ENCODE peak calls at places on chromosomes 7 and 10, in ten cellular contexts. U is vagina, B is HCT116, S is IMR-90, R is ovary, J is uterus, G is tibial nerve, N is heart left ventricle, H is suprapubic skin, X is endothelial cell of umbilical vein. Z is an unnamed sample.

GRCh38 chr10:95741807-95742528 is 14.0 kb upstream of the ENTPD1 start:
- DNase-seq in U (no peak), B (no peak), S (peak), R (no peak), J (no peak), G (no peak), N (peak), H (no peak), X (peak), Z (peak)

GRCh38 chr10:73742454-73742734 is 1.8 kb upstream of the SEC24C start:
- DNase-seq in U (no peak), B (no peak), S (no peak), R (no peak), J (no peak), G (no peak), N (no peak), H (no peak), X (no peak), Z (no peak)

GRCh38 chr10:125284875-125285597 is 124.7 kb upstream of the CTBP2 start:
- DNase-seq in U (no peak), B (peak), S (peak), R (no peak), J (no peak), G (no peak), N (no peak), H (no peak), X (no peak), Z (no peak)

GRCh38 chr10:14873090-14873760 is 5.4 kb upstream of the SUV39H2 start:
- DNase-seq in U (no peak), B (no peak), S (peak), R (no peak), J (no peak), G (no peak), N (no peak), H (no peak), X (peak), Z (no peak)

GRCh38 chr7:91046322-91047088 is 217.7 kb upstream of the FZD1 start:
- DNase-seq in U (no peak), B (no peak), S (peak), R (no peak), J (no peak), G (no peak), N (no peak), H (no peak), X (peak), Z (no peak)

GRCh38 chr7:87046456-87046855 is 13.0 kb downstream of the ELAPOR2 start:
- DNase-seq in U (no peak), B (no peak), S (no peak), R (no peak), J (no peak), G (no peak), N (no peak), H (no peak), X (no peak), Z (no peak)

GRCh38 chr7:77348371-77348813 is 67.8 kb downstream of the GSAP start:
- DNase-seq in U (no peak), B (no peak), S (peak), R (peak), J (peak), G (no peak), N (peak), H (no peak), X (peak), Z (no peak)

GRCh38 chr10:28730031-28730778 is 52.9 kb downstream of the BAMBI start:
- DNase-seq in U (no peak), B (no peak), S (peak), R (no peak), J (no peak), G (no peak), N (no peak), H (no peak), X (no peak), Z (no peak)

GRCh38 chr10:8487346-8487745 is 432.9 kb downstream of the GATA3 start:
- DNase-seq in U (no peak), B (no peak), S (no peak), R (no peak), J (no peak), G (no peak), N (no peak), H (no peak), X (no peak), Z (no peak)

DNA sequence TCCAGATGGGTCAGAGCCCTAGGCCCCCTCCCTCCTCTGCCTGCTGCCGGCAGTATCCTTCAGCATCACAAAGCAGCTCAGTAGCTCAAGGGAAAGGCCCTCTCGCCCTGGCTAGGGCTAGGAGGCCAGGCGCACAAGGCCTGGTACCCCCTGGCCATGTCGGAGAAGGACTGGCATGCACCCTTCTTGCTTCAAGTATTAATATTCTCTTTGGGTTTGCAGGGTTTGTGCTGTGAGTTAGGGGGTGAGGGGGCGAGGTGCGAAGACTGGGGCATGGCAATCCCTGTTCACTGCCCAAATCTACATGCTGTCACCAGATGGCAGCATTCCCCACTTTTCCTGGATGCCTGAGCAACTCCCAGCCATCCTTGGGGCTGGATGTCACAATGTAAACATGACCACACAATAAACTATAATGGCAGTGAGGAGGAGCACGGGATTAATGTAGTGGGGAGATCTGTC is 105.2 kb downstream of the NEURL1 start:
- DNase-seq in U (no peak), B (peak), S (peak), R (peak), J (peak), G (peak), N (no peak), H (no peak), X (peak), Z (peak)
- H3K27ac ChIP-seq in U (peak), B (no peak), S (no peak), R (no peak), J (peak), G (peak), N (no peak), H (no peak), X (no peak), Z (no peak)

DNA sequence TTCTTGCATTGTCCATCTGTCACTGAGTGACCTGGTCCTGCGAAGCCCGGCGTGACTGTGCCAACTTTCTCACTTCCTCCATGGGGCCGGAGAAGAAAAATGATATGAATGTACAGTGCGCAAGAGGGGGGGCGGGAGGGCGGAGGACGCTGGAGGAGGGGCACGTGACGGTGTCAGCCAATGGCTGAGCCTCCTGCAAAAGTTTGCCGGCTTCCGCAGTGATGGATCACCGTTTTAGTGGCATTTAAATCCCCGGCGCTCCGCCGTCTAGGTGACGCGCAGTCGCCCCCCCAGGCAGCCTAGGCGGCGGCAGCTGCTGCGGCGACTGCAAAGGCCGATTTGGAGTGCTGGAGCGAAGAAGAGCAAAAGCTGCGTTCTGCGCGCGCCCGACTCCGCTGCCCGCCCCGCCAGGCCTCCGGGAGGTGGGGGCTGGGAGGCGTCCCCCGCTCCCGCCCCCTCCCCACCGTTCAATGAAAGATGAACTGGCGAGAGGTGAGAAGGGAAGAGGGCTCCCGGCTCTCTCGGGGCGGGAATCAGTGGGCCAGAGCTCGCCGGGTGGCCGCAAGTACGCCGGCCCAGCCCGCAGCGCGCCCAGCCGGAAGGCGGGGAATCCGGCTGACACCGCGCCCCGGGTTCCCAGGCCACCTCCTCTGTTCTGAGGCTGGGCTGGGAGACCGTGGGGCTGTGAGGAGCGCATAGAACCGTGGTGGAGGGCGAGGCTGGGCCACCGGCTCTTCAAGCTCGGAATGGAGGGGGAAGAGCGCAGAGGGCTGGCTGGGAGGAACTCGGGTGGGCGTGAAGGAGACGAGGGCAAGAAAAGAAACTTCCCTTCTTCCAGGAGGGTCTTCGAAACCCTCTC is at the start of gene HOXA1:
- DNase-seq in U (no peak), B (peak), S (peak), R (peak), J (peak), G (peak), N (peak), H (no peak), X (peak), Z (peak)
- TF ChIP-seq POLR2A in U (no peak), B (no peak), S (peak), R (no peak), J (peak), G (peak), N (no peak), H (no peak), X (peak), Z (peak)

DNA sequence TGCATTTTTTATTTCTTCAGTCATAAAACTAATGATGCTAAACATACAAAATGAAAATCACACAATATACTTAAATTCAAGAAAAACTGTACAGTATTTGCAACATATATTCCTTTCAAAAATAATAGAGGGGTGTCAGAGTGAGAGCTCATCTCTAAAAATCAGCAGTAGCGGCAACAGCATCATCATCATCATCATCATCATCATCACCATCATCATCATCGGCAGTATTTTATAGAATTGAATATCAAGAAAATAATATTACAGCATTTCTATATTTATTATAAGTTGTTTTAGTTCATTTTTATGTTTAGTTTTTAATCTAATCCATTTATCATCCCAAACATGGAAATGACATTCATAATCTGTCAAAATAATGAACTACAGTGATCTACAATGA is 67.4 kb upstream of the PPP1R3A start:
- DNase-seq in U (no peak), B (no peak), S (no peak), R (no peak), J (no peak), G (no peak), N (no peak), H (no peak), X (no peak), Z (no peak)
- H3K27ac ChIP-seq in U (no peak), B (no peak), S (no peak), R (no peak), J (no peak), G (no peak), N (no peak), H (no peak), X (no peak), Z (no peak)

GRCh38 chr7:44801890-44802289 is 5.4 kb downstream of the PPIA start:
- DNase-seq in U (no peak), B (no peak), S (peak), R (no peak), J (no peak), G (no peak), N (no peak), H (no peak), X (no peak), Z (no peak)
- TF ChIP-seq POLR2A in U (no peak), B (no peak), S (no peak), R (no peak), J (no peak), G (no peak), N (no peak), H (no peak), X (peak), Z (no peak)

GRCh38 chr7:55140981-55141278 is 122.1 kb downstream of the EGFR start:
- DNase-seq in U (no peak), B (no peak), S (no peak), R (no peak), J (no peak), G (no peak), N (no peak), H (no peak), X (no peak), Z (no peak)
- H3K27ac ChIP-seq in U (peak), B (no peak), S (peak), R (no peak), J (no peak), G (no peak), N (no peak), H (peak), X (no peak), Z (no peak)

GRCh38 chr7:139915864-139916716 is 87.0 kb downstream of the TBXAS1 start:
- DNase-seq in U (peak), B (peak), S (peak), R (peak), J (peak), G (peak), N (peak), H (no peak), X (peak), Z (peak)
- TF ChIP-seq POLR2A in U (no peak), B (no peak), S (no peak), R (no peak), J (no peak), G (no peak), N (no peak), H (no peak), X (no peak), Z (no peak)

GRCh38 chr10:97577701-97578100 is 5.1 kb downstream of the ANKRD2 start:
- DNase-seq in U (no peak), B (no peak), S (no peak), R (peak), J (no peak), G (no peak), N (no peak), H (no peak), X (no peak), Z (no peak)
- H3K27ac ChIP-seq in U (no peak), B (no peak), S (no peak), R (no peak), J (no peak), G (no peak), N (no peak), H (no peak), X (no peak), Z (no peak)

GRCh38 chr10:17617031-17617911 is at the start of gene HACD1:
- DNase-seq in U (no peak), B (peak), S (peak), R (peak), J (peak), G (peak), N (peak), H (peak), X (peak), Z (peak)
- TF ChIP-seq POLR2A in U (no peak), B (peak), S (peak), R (no peak), J (peak), G (no peak), N (no peak), H (no peak), X (peak), Z (peak)

GRCh38 chr10:88236121-88236743 is 346.9 kb downstream of the RNLS start:
- DNase-seq in U (no peak), B (no peak), S (no peak), R (no peak), J (no peak), G (no peak), N (no peak), H (no peak), X (peak), Z (no peak)

GRCh38 chr10:88232978-88233537 is 350.1 kb downstream of the RNLS start:
- DNase-seq in U (no peak), B (no peak), S (no peak), R (no peak), J (no peak), G (no peak), N (peak), H (no peak), X (no peak), Z (no peak)

GRCh38 chr10:88232029-88232895 is 350.9 kb downstream of the RNLS start:
- DNase-seq in U (no peak), B (no peak), S (no peak), R (peak), J (peak), G (peak), N (peak), H (no peak), X (no peak), Z (peak)

GRCh38 chr10:88233870-88234269 is 349.2 kb downstream of the RNLS start:
- DNase-seq in U (no peak), B (no peak), S (no peak), R (no peak), J (no peak), G (no peak), N (peak), H (no peak), X (no peak), Z (no peak)

GRCh38 chr10:88234332-88234731 is 348.8 kb downstream of the RNLS start:
- DNase-seq in U (no peak), B (no peak), S (no peak), R (no peak), J (no peak), G (no peak), N (no peak), H (no peak), X (no peak), Z (no peak)
- H3K27ac ChIP-seq in U (no peak), B (no peak), S (no peak), R (no peak), J (no peak), G (peak), N (peak), H (no peak), X (no peak), Z (no peak)

Z was measured in adrenal gland.